ENCODE peak calls at places on chromosomes 12 and 14, in six cellular contexts. One of them, this sample, is unnamed.
A peak's percentile ranks its signal among the peaks of the same experiment; 100 is the strongest.

GRCh38 chr12:42130670-42131402 is 13.8 kb downstream of the GXYLT1 start:
- DNase-seq in choroid plexus epithelial cell: peak; percentile 61
- DNase-seq in A549: no peak
- DNase-seq in activated CD4-positive, alpha-beta memory T cell treated with anti-CD3 and anti-CD28 coated beads for 36 hours: no peak
- DNase-seq in bronchial epithelial cell: peak; percentile 74
- DNase-seq in amniotic epithelial cell: peak; percentile 62
- DNase-seq in this sample: no peak

GRCh38 chr12:124694250-124694649 is 126.8 kb upstream of the NCOR2 start:
- DNase-seq in choroid plexus epithelial cell: no peak
- DNase-seq in A549: no peak
- DNase-seq in activated CD4-positive, alpha-beta memory T cell treated with anti-CD3 and anti-CD28 coated beads for 36 hours: peak; percentile 55
- DNase-seq in bronchial epithelial cell: no peak
- DNase-seq in amniotic epithelial cell: no peak
- DNase-seq in this sample: no peak

GRCh38 chr14:64502476-64503183 is 1.0 kb downstream of the ZBTB25 start:
- DNase-seq in choroid plexus epithelial cell: peak; percentile 39
- DNase-seq in A549: peak; percentile 23
- DNase-seq in activated CD4-positive, alpha-beta memory T cell treated with anti-CD3 and anti-CD28 coated beads for 36 hours: peak; percentile 37
- DNase-seq in bronchial epithelial cell: peak; percentile 78
- DNase-seq in amniotic epithelial cell: peak; percentile 61
- DNase-seq in this sample: peak; percentile 23

GRCh38 chr12:55743131-55743921 is 404 bp downstream of the GDF11 start:
- DNase-seq in choroid plexus epithelial cell: peak; percentile 75
- DNase-seq in A549: peak; percentile 82
- DNase-seq in activated CD4-positive, alpha-beta memory T cell treated with anti-CD3 and anti-CD28 coated beads for 36 hours: peak; percentile 74
- DNase-seq in bronchial epithelial cell: peak; percentile 39
- DNase-seq in amniotic epithelial cell: peak; percentile 68
- DNase-seq in this sample: peak; percentile 60

GRCh38 chr12:27973487-27973890 is 956 bp upstream of the PTHLH start:
- DNase-seq in choroid plexus epithelial cell: peak; percentile 54
- DNase-seq in A549: peak; percentile 47
- DNase-seq in activated CD4-positive, alpha-beta memory T cell treated with anti-CD3 and anti-CD28 coated beads for 36 hours: no peak
- DNase-seq in bronchial epithelial cell: peak; percentile 90
- DNase-seq in amniotic epithelial cell: peak; percentile 64
- DNase-seq in this sample: no peak

GRCh38 chr14:96662116-96662901 is 134.9 kb upstream of the VRK1 start:
- DNase-seq in choroid plexus epithelial cell: no peak
- DNase-seq in A549: peak; percentile 9
- DNase-seq in activated CD4-positive, alpha-beta memory T cell treated with anti-CD3 and anti-CD28 coated beads for 36 hours: no peak
- DNase-seq in bronchial epithelial cell: peak; percentile 11
- DNase-seq in amniotic epithelial cell: no peak
- DNase-seq in this sample: no peak

GRCh38 chr12:124397807-124398577 is 103.1 kb downstream of the RFLNA start:
- DNase-seq in choroid plexus epithelial cell: peak; percentile 79
- DNase-seq in A549: no peak
- DNase-seq in activated CD4-positive, alpha-beta memory T cell treated with anti-CD3 and anti-CD28 coated beads for 36 hours: peak; percentile 11
- DNase-seq in bronchial epithelial cell: no peak
- DNase-seq in amniotic epithelial cell: peak; percentile 76
- DNase-seq in this sample: no peak

GRCh38 chr12:27277846-27278260 is 33.8 kb downstream of the STK38L start:
- DNase-seq in choroid plexus epithelial cell: peak; percentile 91
- DNase-seq in A549: peak; percentile 62
- DNase-seq in activated CD4-positive, alpha-beta memory T cell treated with anti-CD3 and anti-CD28 coated beads for 36 hours: no peak
- DNase-seq in bronchial epithelial cell: peak; percentile 30
- DNase-seq in amniotic epithelial cell: peak; percentile 70
- DNase-seq in this sample: no peak

GRCh38 chr12:51209259-51209658 is 8.6 kb downstream of the POU6F1 start:
- DNase-seq in choroid plexus epithelial cell: no peak
- DNase-seq in A549: no peak
- DNase-seq in activated CD4-positive, alpha-beta memory T cell treated with anti-CD3 and anti-CD28 coated beads for 36 hours: no peak
- DNase-seq in bronchial epithelial cell: no peak
- DNase-seq in amniotic epithelial cell: no peak
- DNase-seq in this sample: no peak

GRCh38 chr14:90464481-90464880 is 67.7 kb downstream of the CALM1 start:
- DNase-seq in choroid plexus epithelial cell: no peak
- DNase-seq in A549: no peak
- DNase-seq in activated CD4-positive, alpha-beta memory T cell treated with anti-CD3 and anti-CD28 coated beads for 36 hours: no peak
- DNase-seq in bronchial epithelial cell: no peak
- DNase-seq in amniotic epithelial cell: no peak
- DNase-seq in this sample: no peak

GRCh38 chr14:30291216-30291615 is 267.7 kb upstream of the G2E3 start:
- DNase-seq in choroid plexus epithelial cell: peak; percentile 33
- DNase-seq in A549: no peak
- DNase-seq in activated CD4-positive, alpha-beta memory T cell treated with anti-CD3 and anti-CD28 coated beads for 36 hours: no peak
- DNase-seq in bronchial epithelial cell: peak; percentile 86
- DNase-seq in amniotic epithelial cell: peak; percentile 18
- DNase-seq in this sample: no peak

GRCh38 chr12:118575730-118576129 is 199.4 kb downstream of the SUDS3 start:
- DNase-seq in choroid plexus epithelial cell: no peak
- DNase-seq in A549: no peak
- DNase-seq in activated CD4-positive, alpha-beta memory T cell treated with anti-CD3 and anti-CD28 coated beads for 36 hours: no peak
- DNase-seq in bronchial epithelial cell: no peak
- DNase-seq in amniotic epithelial cell: no peak
- DNase-seq in this sample: no peak

GRCh38 chr12:68451261-68452091 is 119.3 kb upstream of the MDM1 start:
- DNase-seq in choroid plexus epithelial cell: peak; percentile 73
- DNase-seq in A549: no peak
- DNase-seq in activated CD4-positive, alpha-beta memory T cell treated with anti-CD3 and anti-CD28 coated beads for 36 hours: peak; percentile 70
- DNase-seq in bronchial epithelial cell: peak; percentile 50
- DNase-seq in amniotic epithelial cell: peak; percentile 96
- DNase-seq in this sample: no peak

GRCh38 chr12:81809829-81810595 is 50.9 kb upstream of the PPFIA2 start:
- DNase-seq in choroid plexus epithelial cell: peak; percentile 39
- DNase-seq in A549: no peak
- DNase-seq in activated CD4-positive, alpha-beta memory T cell treated with anti-CD3 and anti-CD28 coated beads for 36 hours: no peak
- DNase-seq in bronchial epithelial cell: no peak
- DNase-seq in amniotic epithelial cell: no peak
- DNase-seq in this sample: no peak

GRCh38 chr14:91361236-91361811 is 56.3 kb downstream of the CCDC88C start:
- DNase-seq in choroid plexus epithelial cell: peak; percentile 51
- DNase-seq in A549: no peak
- DNase-seq in activated CD4-positive, alpha-beta memory T cell treated with anti-CD3 and anti-CD28 coated beads for 36 hours: no peak
- DNase-seq in bronchial epithelial cell: peak; percentile 97
- DNase-seq in amniotic epithelial cell: peak; percentile 98
- DNase-seq in this sample: no peak

GRCh38 chr14:23022849-23023499 is 11.7 kb downstream of the PSMB5 start:
- DNase-seq in choroid plexus epithelial cell: no peak
- DNase-seq in A549: no peak
- DNase-seq in activated CD4-positive, alpha-beta memory T cell treated with anti-CD3 and anti-CD28 coated beads for 36 hours: no peak
- DNase-seq in bronchial epithelial cell: no peak
- DNase-seq in amniotic epithelial cell: no peak
- DNase-seq in this sample: no peak

GRCh38 chr12:82805812-82806497 is 119.2 kb downstream of the TMTC2 start:
- DNase-seq in choroid plexus epithelial cell: peak; percentile 16
- DNase-seq in A549: no peak
- DNase-seq in activated CD4-positive, alpha-beta memory T cell treated with anti-CD3 and anti-CD28 coated beads for 36 hours: no peak
- DNase-seq in bronchial epithelial cell: peak; percentile 91
- DNase-seq in amniotic epithelial cell: peak; percentile 56
- DNase-seq in this sample: no peak

GRCh38 chr14:31977001-31977556 is 100.0 kb upstream of the ARHGAP5 start:
- DNase-seq in choroid plexus epithelial cell: no peak
- DNase-seq in A549: no peak
- DNase-seq in activated CD4-positive, alpha-beta memory T cell treated with anti-CD3 and anti-CD28 coated beads for 36 hours: no peak
- DNase-seq in bronchial epithelial cell: no peak
- DNase-seq in amniotic epithelial cell: no peak
- DNase-seq in this sample: no peak

GRCh38 chr12:120231316-120232011 is 30.6 kb upstream of the RPLP0 start:
- DNase-seq in choroid plexus epithelial cell: peak; percentile 87
- DNase-seq in A549: peak; percentile 94
- DNase-seq in activated CD4-positive, alpha-beta memory T cell treated with anti-CD3 and anti-CD28 coated beads for 36 hours: peak; percentile 93
- DNase-seq in bronchial epithelial cell: peak; percentile 97
- DNase-seq in amniotic epithelial cell: peak; percentile 81
- DNase-seq in this sample: peak; percentile 58

GRCh38 chr12:130826151-130826801 is 12.8 kb downstream of the STX2 start:
- DNase-seq in choroid plexus epithelial cell: peak; percentile 78
- DNase-seq in A549: peak; percentile 76
- DNase-seq in activated CD4-positive, alpha-beta memory T cell treated with anti-CD3 and anti-CD28 coated beads for 36 hours: peak; percentile 82
- DNase-seq in bronchial epithelial cell: no peak
- DNase-seq in amniotic epithelial cell: peak; percentile 73
- DNase-seq in this sample: peak; percentile 57

GRCh38 chr12:29416748-29417147 is 35.8 kb upstream of the ERGIC2 start:
- DNase-seq in choroid plexus epithelial cell: no peak
- DNase-seq in A549: no peak
- DNase-seq in activated CD4-positive, alpha-beta memory T cell treated with anti-CD3 and anti-CD28 coated beads for 36 hours: no peak
- DNase-seq in bronchial epithelial cell: no peak
- DNase-seq in amniotic epithelial cell: no peak
- DNase-seq in this sample: no peak

GRCh38 chr12:24975425-24975824 is 26.5 kb upstream of the BCAT1 start:
- DNase-seq in choroid plexus epithelial cell: no peak
- DNase-seq in A549: no peak
- DNase-seq in activated CD4-positive, alpha-beta memory T cell treated with anti-CD3 and anti-CD28 coated beads for 36 hours: no peak
- DNase-seq in bronchial epithelial cell: no peak
- DNase-seq in amniotic epithelial cell: peak; percentile 77
- DNase-seq in this sample: no peak

GRCh38 chr12:118750666-118751065 is 230.7 kb upstream of the SRRM4 start:
- DNase-seq in choroid plexus epithelial cell: no peak
- DNase-seq in A549: no peak
- DNase-seq in activated CD4-positive, alpha-beta memory T cell treated with anti-CD3 and anti-CD28 coated beads for 36 hours: no peak
- DNase-seq in bronchial epithelial cell: no peak
- DNase-seq in amniotic epithelial cell: no peak
- DNase-seq in this sample: no peak

GRCh38 chr14:96489327-96489726 is 12.9 kb upstream of the PAPOLA start:
- DNase-seq in choroid plexus epithelial cell: no peak
- DNase-seq in A549: no peak
- DNase-seq in activated CD4-positive, alpha-beta memory T cell treated with anti-CD3 and anti-CD28 coated beads for 36 hours: no peak
- DNase-seq in bronchial epithelial cell: no peak
- DNase-seq in amniotic epithelial cell: no peak
- DNase-seq in this sample: no peak

GRCh38 chr12:27975222-27976136 is 2.9 kb upstream of the PTHLH start:
- DNase-seq in choroid plexus epithelial cell: peak; percentile 72
- DNase-seq in A549: peak; percentile 68
- DNase-seq in activated CD4-positive, alpha-beta memory T cell treated with anti-CD3 and anti-CD28 coated beads for 36 hours: peak; percentile 32
- DNase-seq in bronchial epithelial cell: peak; percentile 81
- DNase-seq in amniotic epithelial cell: peak; percentile 73
- DNase-seq in this sample: no peak

GRCh38 chr12:62252576-62252975 is 7.6 kb upstream of the USP15 start:
- DNase-seq in choroid plexus epithelial cell: no peak
- DNase-seq in A549: no peak
- DNase-seq in activated CD4-positive, alpha-beta memory T cell treated with anti-CD3 and anti-CD28 coated beads for 36 hours: no peak
- DNase-seq in bronchial epithelial cell: peak; percentile 41
- DNase-seq in amniotic epithelial cell: peak; percentile 82
- DNase-seq in this sample: no peak

GRCh38 chr14:65502676-65503124 is 90.2 kb downstream of the FUT8 start:
- DNase-seq in choroid plexus epithelial cell: peak; percentile 78
- DNase-seq in A549: no peak
- DNase-seq in activated CD4-positive, alpha-beta memory T cell treated with anti-CD3 and anti-CD28 coated beads for 36 hours: no peak
- DNase-seq in bronchial epithelial cell: peak; percentile 78
- DNase-seq in amniotic epithelial cell: peak; percentile 75
- DNase-seq in this sample: no peak

GRCh38 chr12:98909749-98910148 is 264.7 kb downstream of the APAF1 start:
- DNase-seq in choroid plexus epithelial cell: no peak
- DNase-seq in A549: no peak
- DNase-seq in activated CD4-positive, alpha-beta memory T cell treated with anti-CD3 and anti-CD28 coated beads for 36 hours: no peak
- DNase-seq in bronchial epithelial cell: no peak
- DNase-seq in amniotic epithelial cell: no peak
- DNase-seq in this sample: no peak

GRCh38 chr14:59919582-59920377 is at the start of gene LRRC9:
- DNase-seq in choroid plexus epithelial cell: peak; percentile 55
- DNase-seq in A549: no peak
- DNase-seq in activated CD4-positive, alpha-beta memory T cell treated with anti-CD3 and anti-CD28 coated beads for 36 hours: peak; percentile 14
- DNase-seq in bronchial epithelial cell: no peak
- DNase-seq in amniotic epithelial cell: peak; percentile 56
- DNase-seq in this sample: peak; percentile 37